ENCODE peak calls at places on chromosomes 11 and 22, in ten cellular contexts. One of them, this sample, is unnamed.

GRCh38 chr11:75305993-75306392 is 45.5 kb downstream of the ARRB1 start:
- DNase-seq in K562: no peak
- DNase-seq in esophagus squamous epithelium: no peak
- DNase-seq in ovary: no peak
- DNase-seq in CD8-positive, alpha-beta memory T cell: no peak
- DNase-seq in endodermal cell: no peak
- DNase-seq in SJCRH30: no peak
- DNase-seq in OCI-LY7: no peak
- DNase-seq in CD4-positive, CD25-positive, alpha-beta regulatory T cell: no peak
- DNase-seq in endothelial cell of umbilical vein: no peak
- DNase-seq in this sample: no peak

GRCh38 chr11:64250875-64251721 is at the start of gene PLCB3:
- DNase-seq in K562: peak; percentile 84
- DNase-seq in SJCRH30: peak; percentile 65
- DNase-seq in esophagus squamous epithelium: no peak
- DNase-seq in endothelial cell of umbilical vein: peak; percentile 40
- DNase-seq in endodermal cell: peak; percentile 91
- DNase-seq in CD8-positive, alpha-beta memory T cell: peak; percentile 61
- DNase-seq in OCI-LY7: peak; percentile 70
- DNase-seq in CD4-positive, CD25-positive, alpha-beta regulatory T cell: peak; percentile 49
- DNase-seq in ovary: peak; percentile 84
- DNase-seq in this sample: no peak

GRCh38 chr22:40436460-40437431 is 66.4 kb downstream of the SGSM3 start:
- DNase-seq in esophagus squamous epithelium: no peak
- DNase-seq in endodermal cell: peak; percentile 69
- DNase-seq in SJCRH30: peak; percentile 54
- DNase-seq in endothelial cell of umbilical vein: peak; percentile 70
- DNase-seq in OCI-LY7: peak; percentile 95
- DNase-seq in CD8-positive, alpha-beta memory T cell: no peak
- DNase-seq in ovary: peak; percentile 56
- DNase-seq in K562: peak; percentile 57
- DNase-seq in CD4-positive, CD25-positive, alpha-beta regulatory T cell: peak; percentile 66
- DNase-seq in this sample: peak; percentile 40

GRCh38 chr11:65842144-65842543 is 8.4 kb downstream of the SNX32 start:
- DNase-seq in SJCRH30: no peak
- DNase-seq in ovary: no peak
- DNase-seq in CD8-positive, alpha-beta memory T cell: no peak
- DNase-seq in CD4-positive, CD25-positive, alpha-beta regulatory T cell: no peak
- DNase-seq in OCI-LY7: no peak
- DNase-seq in endodermal cell: no peak
- DNase-seq in K562: no peak
- DNase-seq in endothelial cell of umbilical vein: no peak
- DNase-seq in esophagus squamous epithelium: no peak
- DNase-seq in this sample: no peak

GRCh38 chr11:66936326-66936725 is 21.9 kb downstream of the PC start:
- DNase-seq in esophagus squamous epithelium: no peak
- DNase-seq in ovary: no peak
- DNase-seq in endothelial cell of umbilical vein: no peak
- DNase-seq in OCI-LY7: no peak
- DNase-seq in endodermal cell: no peak
- DNase-seq in CD4-positive, CD25-positive, alpha-beta regulatory T cell: no peak
- DNase-seq in CD8-positive, alpha-beta memory T cell: no peak
- DNase-seq in SJCRH30: no peak
- DNase-seq in K562: no peak
- DNase-seq in this sample: no peak

GRCh38 chr11:124884340-124884739 is 13.3 kb downstream of the ROBO4 start:
- DNase-seq in SJCRH30: no peak
- DNase-seq in ovary: no peak
- DNase-seq in esophagus squamous epithelium: no peak
- DNase-seq in endodermal cell: peak; percentile 32
- DNase-seq in K562: no peak
- DNase-seq in endothelial cell of umbilical vein: no peak
- DNase-seq in OCI-LY7: no peak
- DNase-seq in CD4-positive, CD25-positive, alpha-beta regulatory T cell: no peak
- DNase-seq in CD8-positive, alpha-beta memory T cell: no peak
- DNase-seq in this sample: no peak

GRCh38 chr11:85316967-85317366 is 310.2 kb downstream of the DLG2 start:
- DNase-seq in CD8-positive, alpha-beta memory T cell: no peak
- DNase-seq in K562: no peak
- DNase-seq in ovary: no peak
- DNase-seq in endothelial cell of umbilical vein: no peak
- DNase-seq in OCI-LY7: peak; percentile 87
- DNase-seq in CD4-positive, CD25-positive, alpha-beta regulatory T cell: no peak
- DNase-seq in endodermal cell: no peak
- DNase-seq in esophagus squamous epithelium: no peak
- DNase-seq in SJCRH30: no peak
- DNase-seq in this sample: no peak

GRCh38 chr11:14075118-14075601 is 112.6 kb downstream of the SPON1 start:
- DNase-seq in endothelial cell of umbilical vein: no peak
- DNase-seq in CD4-positive, CD25-positive, alpha-beta regulatory T cell: peak; percentile 56
- DNase-seq in esophagus squamous epithelium: no peak
- DNase-seq in ovary: no peak
- DNase-seq in SJCRH30: no peak
- DNase-seq in K562: no peak
- DNase-seq in endodermal cell: peak; percentile 64
- DNase-seq in CD8-positive, alpha-beta memory T cell: peak; percentile 3
- DNase-seq in OCI-LY7: no peak
- DNase-seq in this sample: no peak

GRCh38 chr22:23822101-23822671 is 16.6 kb downstream of the DERL3 start:
- DNase-seq in SJCRH30: no peak
- DNase-seq in endodermal cell: no peak
- DNase-seq in CD8-positive, alpha-beta memory T cell: no peak
- DNase-seq in esophagus squamous epithelium: no peak
- DNase-seq in K562: no peak
- DNase-seq in CD4-positive, CD25-positive, alpha-beta regulatory T cell: no peak
- DNase-seq in OCI-LY7: no peak
- DNase-seq in endothelial cell of umbilical vein: no peak
- DNase-seq in ovary: no peak
- DNase-seq in this sample: peak; percentile 29

DNA sequence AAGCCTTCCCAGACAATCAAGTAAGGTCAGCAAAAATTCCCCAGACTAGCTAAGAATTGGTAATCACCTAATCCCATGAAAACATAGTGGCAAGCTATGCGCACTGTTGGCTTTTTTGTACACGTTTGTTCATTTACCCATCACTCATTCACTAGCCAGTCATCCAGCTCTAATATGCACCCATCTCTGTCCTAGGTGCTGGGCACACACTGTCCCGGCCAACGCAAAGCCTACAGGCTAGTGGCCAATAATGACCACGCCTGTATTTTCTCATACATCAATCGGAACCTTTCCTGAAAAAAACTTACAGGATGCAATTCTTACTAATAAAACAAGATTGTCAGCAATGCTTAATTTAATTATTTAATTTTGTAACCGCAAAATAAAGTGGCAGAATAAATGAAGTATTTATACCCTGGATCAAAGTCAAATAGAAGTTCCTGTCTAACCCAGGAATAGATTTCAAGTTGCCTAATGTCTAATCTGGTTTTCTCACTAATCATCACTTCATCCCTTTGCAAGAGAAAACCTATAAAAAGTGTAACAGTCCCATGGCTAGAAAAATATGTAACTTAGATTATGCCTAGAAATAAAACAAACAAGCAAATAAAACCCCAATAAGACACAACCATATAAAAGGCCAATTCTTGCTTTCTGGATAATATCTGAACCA is 143.3 kb upstream of the BLID start:
- DNase-seq in K562: no peak
- DNase-seq in CD4-positive, CD25-positive, alpha-beta regulatory T cell: no peak
- DNase-seq in esophagus squamous epithelium: no peak
- DNase-seq in SJCRH30: no peak
- DNase-seq in endodermal cell: no peak
- DNase-seq in CD8-positive, alpha-beta memory T cell: no peak
- DNase-seq in endothelial cell of umbilical vein: no peak
- DNase-seq in OCI-LY7: no peak
- DNase-seq in ovary: no peak
- DNase-seq in this sample: peak; percentile 37
- H3K27ac ChIP-seq in K562: no peak overlapping the region
- H3K27ac ChIP-seq in CD4-positive, CD25-positive, alpha-beta regulatory T cell: no peak overlapping the region
- H3K27ac ChIP-seq in esophagus squamous epithelium: no peak overlapping the region
- H3K27ac ChIP-seq in SJCRH30: peak overlapping the region; percentile 18
- H3K27ac ChIP-seq in endodermal cell: no peak overlapping the region
- H3K27ac ChIP-seq in CD8-positive, alpha-beta memory T cell: no peak overlapping the region
- H3K27ac ChIP-seq in endothelial cell of umbilical vein: no peak overlapping the region
- H3K27ac ChIP-seq in OCI-LY7: no peak overlapping the region
- H3K27ac ChIP-seq in ovary: no peak overlapping the region
- H3K27ac ChIP-seq in this sample: peak overlapping the region; percentile 51

DNA sequence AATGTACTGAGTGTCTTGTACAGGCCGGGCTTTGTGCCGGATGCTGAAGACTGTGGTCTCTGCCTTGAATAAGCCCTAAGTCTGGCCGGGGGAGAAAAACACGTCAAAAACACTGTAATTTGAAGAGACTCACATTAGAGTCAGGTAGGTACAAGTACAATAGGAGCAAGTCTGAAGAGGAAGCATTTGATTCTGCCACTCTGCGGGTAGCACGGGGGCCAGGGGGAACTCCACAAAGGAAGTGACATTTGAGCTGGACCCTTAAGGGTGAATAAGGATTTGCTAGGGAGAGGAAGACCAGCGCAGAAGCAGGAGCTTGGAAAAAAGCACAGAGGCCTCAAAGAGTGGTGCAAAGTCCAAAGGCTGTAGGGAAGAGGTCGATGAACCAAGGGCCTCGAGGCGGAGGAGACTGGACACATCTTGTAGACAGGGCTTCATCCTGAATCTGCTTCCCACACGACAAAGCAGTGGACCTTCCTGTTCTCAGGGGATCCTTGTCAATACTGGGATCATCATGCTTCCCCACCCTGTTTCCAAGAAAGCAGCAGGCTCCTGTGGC is 38.7 kb downstream of the BUD13 start:
- DNase-seq in K562: no peak
- DNase-seq in endodermal cell: no peak
- DNase-seq in CD8-positive, alpha-beta memory T cell: no peak
- DNase-seq in esophagus squamous epithelium: no peak
- DNase-seq in OCI-LY7: no peak
- DNase-seq in ovary: no peak
- DNase-seq in SJCRH30: no peak
- DNase-seq in CD4-positive, CD25-positive, alpha-beta regulatory T cell: no peak
- DNase-seq in endothelial cell of umbilical vein: no peak
- DNase-seq in this sample: no peak
- H3K27ac ChIP-seq in K562: no peak overlapping the region
- H3K27ac ChIP-seq in endodermal cell: no peak overlapping the region
- H3K27ac ChIP-seq in CD8-positive, alpha-beta memory T cell: no peak overlapping the region
- H3K27ac ChIP-seq in esophagus squamous epithelium: no peak overlapping the region
- H3K27ac ChIP-seq in OCI-LY7: no peak overlapping the region
- H3K27ac ChIP-seq in ovary: no peak overlapping the region
- H3K27ac ChIP-seq in SJCRH30: no peak overlapping the region
- H3K27ac ChIP-seq in CD4-positive, CD25-positive, alpha-beta regulatory T cell: no peak overlapping the region
- H3K27ac ChIP-seq in endothelial cell of umbilical vein: no peak overlapping the region
- H3K27ac ChIP-seq in this sample: no peak overlapping the region

DNA sequence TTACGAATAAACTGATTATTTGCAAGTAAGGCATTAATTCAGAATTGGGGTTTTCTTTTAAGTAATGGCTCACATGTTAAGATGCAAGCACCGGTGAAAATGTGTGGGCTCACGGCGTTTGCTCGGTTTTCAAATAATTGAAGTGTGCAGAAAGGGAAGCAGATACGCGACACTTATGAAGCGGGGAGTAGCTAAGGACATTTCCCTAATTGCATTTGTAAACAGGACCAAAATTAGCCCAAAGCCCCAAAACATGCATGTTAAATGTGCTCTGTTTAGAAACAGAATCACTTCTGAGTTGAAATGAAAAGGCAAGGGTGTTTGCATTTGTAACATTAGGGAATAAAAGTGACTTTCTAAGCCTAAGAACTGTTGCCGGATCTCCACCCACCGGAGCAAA is 61.3 kb downstream of the ELFN2 start:
- DNase-seq in CD4-positive, CD25-positive, alpha-beta regulatory T cell: no peak
- DNase-seq in OCI-LY7: no peak
- DNase-seq in SJCRH30: no peak
- DNase-seq in CD8-positive, alpha-beta memory T cell: no peak
- DNase-seq in K562: no peak
- DNase-seq in esophagus squamous epithelium: no peak
- DNase-seq in ovary: no peak
- DNase-seq in endothelial cell of umbilical vein: no peak
- DNase-seq in endodermal cell: no peak
- DNase-seq in this sample: no peak
- H3K27ac ChIP-seq in CD4-positive, CD25-positive, alpha-beta regulatory T cell: no peak overlapping the region
- H3K27ac ChIP-seq in OCI-LY7: no peak overlapping the region
- H3K27ac ChIP-seq in SJCRH30: no peak overlapping the region
- H3K27ac ChIP-seq in CD8-positive, alpha-beta memory T cell: no peak overlapping the region
- H3K27ac ChIP-seq in K562: no peak overlapping the region
- H3K27ac ChIP-seq in esophagus squamous epithelium: no peak overlapping the region
- H3K27ac ChIP-seq in ovary: no peak overlapping the region
- H3K27ac ChIP-seq in endothelial cell of umbilical vein: no peak overlapping the region
- H3K27ac ChIP-seq in endodermal cell: no peak overlapping the region
- H3K27ac ChIP-seq in this sample: no peak overlapping the region

GRCh38 chr11:57426754-57427691 is at the start of gene SLC43A3:
- DNase-seq in ovary: peak; percentile 83
- DNase-seq in endothelial cell of umbilical vein: peak; percentile 38
- DNase-seq in esophagus squamous epithelium: no peak
- DNase-seq in OCI-LY7: peak; percentile 75
- DNase-seq in K562: peak; percentile 89
- DNase-seq in SJCRH30: peak; percentile 30
- DNase-seq in endodermal cell: peak; percentile 89
- DNase-seq in CD8-positive, alpha-beta memory T cell: peak; percentile 53
- DNase-seq in CD4-positive, CD25-positive, alpha-beta regulatory T cell: peak; percentile 48
- DNase-seq in this sample: peak; percentile 44
- H3K27ac ChIP-seq in ovary: peak within 1 kb of the TSS; percentile 98
- H3K27ac ChIP-seq in endothelial cell of umbilical vein: peak within 1 kb of the TSS; percentile 81
- H3K27ac ChIP-seq in esophagus squamous epithelium: peak within 1 kb of the TSS; percentile 96
- H3K27ac ChIP-seq in OCI-LY7: peak within 1 kb of the TSS; percentile 65
- H3K27ac ChIP-seq in K562: peak within 1 kb of the TSS; percentile 91
- H3K27ac ChIP-seq in SJCRH30: no peak within 1 kb of the TSS
- H3K27ac ChIP-seq in endodermal cell: no peak within 1 kb of the TSS
- H3K27ac ChIP-seq in CD8-positive, alpha-beta memory T cell: peak within 1 kb of the TSS; percentile 68
- H3K27ac ChIP-seq in CD4-positive, CD25-positive, alpha-beta regulatory T cell: peak within 1 kb of the TSS; percentile 35
- H3K27ac ChIP-seq in this sample: peak within 1 kb of the TSS; percentile 85